ENCODE peak calls at places on chromosomes 5 and 9, in seven cellular contexts. One of them, this sample, is unnamed.

GRCh38 chr9:35645736-35646582 is 4.8 kb downstream of the SIT1 start:
- DNase-seq in left lobe of liver: no peak
- DNase-seq in GM12865: no peak
- DNase-seq in heart right ventricle: no peak
- DNase-seq in NAMALWA: peak; percentile 50
- DNase-seq in HTR-8/SVneo: no peak
- DNase-seq in NCI-H748 treated with DMSO at 0.1 percent for 48 hours: peak; percentile 13
- DNase-seq in this sample: no peak

GRCh38 chr9:126474201-126474765 is 139.4 kb upstream of the LMX1B start:
- DNase-seq in left lobe of liver: no peak
- DNase-seq in HTR-8/SVneo: peak; percentile 27
- DNase-seq in GM12865: no peak
- DNase-seq in heart right ventricle: no peak
- DNase-seq in NAMALWA: no peak
- DNase-seq in NCI-H748 treated with DMSO at 0.1 percent for 48 hours: no peak
- DNase-seq in this sample: no peak

GRCh38 chr5:145939532-145940065 is 3.2 kb downstream of the SH3RF2 start:
- DNase-seq in NAMALWA: no peak
- DNase-seq in left lobe of liver: no peak
- DNase-seq in HTR-8/SVneo: no peak
- DNase-seq in heart right ventricle: no peak
- DNase-seq in GM12865: no peak
- DNase-seq in NCI-H748 treated with DMSO at 0.1 percent for 48 hours: no peak
- DNase-seq in this sample: no peak

GRCh38 chr5:84248013-84248412 is 136.7 kb downstream of the EDIL3 start:
- DNase-seq in heart right ventricle: no peak
- DNase-seq in GM12865: no peak
- DNase-seq in left lobe of liver: no peak
- DNase-seq in HTR-8/SVneo: no peak
- DNase-seq in NAMALWA: no peak
- DNase-seq in NCI-H748 treated with DMSO at 0.1 percent for 48 hours: no peak
- DNase-seq in this sample: no peak

GRCh38 chr9:26579047-26579446 is 313.6 kb downstream of the CAAP1 start:
- DNase-seq in NAMALWA: no peak
- DNase-seq in left lobe of liver: no peak
- DNase-seq in GM12865: peak; percentile 0
- DNase-seq in heart right ventricle: no peak
- DNase-seq in NCI-H748 treated with DMSO at 0.1 percent for 48 hours: no peak
- DNase-seq in HTR-8/SVneo: no peak
- DNase-seq in this sample: no peak

GRCh38 chr5:8458038-8458383 is 589.1 kb downstream of the MTRR start:
- DNase-seq in left lobe of liver: no peak
- DNase-seq in HTR-8/SVneo: peak; percentile 24
- DNase-seq in heart right ventricle: no peak
- DNase-seq in NAMALWA: no peak
- DNase-seq in NCI-H748 treated with DMSO at 0.1 percent for 48 hours: peak; percentile 50
- DNase-seq in GM12865: no peak
- DNase-seq in this sample: no peak

GRCh38 chr5:122286547-122286946 is 25.5 kb upstream of the SNCAIP start:
- DNase-seq in NCI-H748 treated with DMSO at 0.1 percent for 48 hours: no peak
- DNase-seq in NAMALWA: no peak
- DNase-seq in HTR-8/SVneo: no peak
- DNase-seq in left lobe of liver: no peak
- DNase-seq in heart right ventricle: no peak
- DNase-seq in GM12865: no peak
- DNase-seq in this sample: no peak

GRCh38 chr9:81557452-81557956 is 131.8 kb downstream of the TLE1 start:
- DNase-seq in HTR-8/SVneo: no peak
- DNase-seq in heart right ventricle: no peak
- DNase-seq in NCI-H748 treated with DMSO at 0.1 percent for 48 hours: no peak
- DNase-seq in GM12865: no peak
- DNase-seq in NAMALWA: no peak
- DNase-seq in left lobe of liver: no peak
- DNase-seq in this sample: no peak